ENCODE peak calls at places on chromosomes 5 and 9, in four cellular contexts. O is OCI-LY7, A is suprapubic skin, Z is A673. E is an unnamed sample.

GRCh38 chr5:143636951-143637528 is 174.9 kb upstream of the HMHB1 start:
- DNase-seq in A (no peak), Z (no peak), O (no peak), E (peak)

GRCh38 chr5:107063511-107063910 is 607.2 kb downstream of the EFNA5 start:
- DNase-seq in O (no peak), Z (no peak), A (no peak), E (peak)

GRCh38 chr9:134720796-134721195 is 79.2 kb downstream of the COL5A1 start:
- DNase-seq in O (no peak), A (no peak), Z (no peak), E (no peak)

GRCh38 chr5:118447350-118447749 is 541.0 kb downstream of the DTWD2 start:
- DNase-seq in A (no peak), Z (no peak), O (no peak), E (no peak)

GRCh38 chr9:97468658-97469448 is 32.6 kb upstream of the TMOD1 start:
- DNase-seq in Z (peak), O (peak), A (peak), E (peak)

GRCh38 chr5:159463590-159464321 is 133.5 kb upstream of the IL12B start:
- DNase-seq in Z (peak), A (no peak), O (no peak), E (peak)

GRCh38 chr9:93297659-93298497 is 113.9 kb downstream of the WNK2 start:
- DNase-seq in Z (no peak), A (peak), O (no peak), E (no peak)

GRCh38 chr9:3511537-3511936 is 14.3 kb downstream of the RFX3 start:
- DNase-seq in O (no peak), A (no peak), Z (peak), E (no peak)

GRCh38 chr5:31225118-31225517 is 31.6 kb downstream of the CDH6 start:
- DNase-seq in A (no peak), O (no peak), Z (no peak), E (peak)

GRCh38 chr5:137737349-137738256 is 1.7 kb upstream of the KLHL3 start:
- DNase-seq in Z (no peak), A (no peak), O (no peak), E (peak)

GRCh38 chr5:10069781-10070313 is 179.8 kb downstream of the ATPSCKMT start:
- DNase-seq in A (no peak), Z (no peak), O (no peak), E (no peak)

GRCh38 chr5:146647656-146648199 is 131.7 kb upstream of the GPR151 start:
- DNase-seq in Z (no peak), A (no peak), O (no peak), E (no peak)

GRCh38 chr5:73825736-73826135 is 199.7 kb downstream of the ARHGEF28 start:
- DNase-seq in O (no peak), Z (no peak), A (no peak), E (no peak)

GRCh38 chr9:136249881-136250559 is 4.4 kb upstream of the QSOX2 start:
- DNase-seq in A (no peak), Z (no peak), O (no peak), E (no peak)

GRCh38 chr5:60340965-60341471 is 358.9 kb downstream of the DEPDC1B start:
- DNase-seq in O (no peak), A (no peak), Z (no peak), E (no peak)

GRCh38 chr5:53438486-53439472 is 41.6 kb upstream of the FST start:
- DNase-seq in Z (no peak), A (no peak), O (no peak), E (peak)

GRCh38 chr5:133421394-133421793 is 190.9 kb downstream of the FSTL4 start:
- DNase-seq in O (peak), Z (peak), A (no peak), E (peak)

GRCh38 chr9:90795879-90796317 is 5.7 kb upstream of the SYK start:
- DNase-seq in O (peak), Z (no peak), A (no peak), E (no peak)

GRCh38 chr5:32668552-32668951 is 42.6 kb upstream of the NPR3 start:
- DNase-seq in A (no peak), Z (no peak), O (no peak), E (no peak)

GRCh38 chr5:5467737-5468136 is 45.3 kb downstream of the ICE1 start:
- DNase-seq in O (no peak), A (no peak), Z (no peak), E (no peak)

GRCh38 chr5:37086466-37087178 is 162.6 kb downstream of the CPLANE1 start:
- DNase-seq in O (no peak), A (no peak), Z (no peak), E (peak)

GRCh38 chr5:173016621-173017046 is 33.1 kb downstream of the ATP6V0E1 start:
- DNase-seq in Z (no peak), O (no peak), A (peak), E (peak)

GRCh38 chr5:173858675-173859121 is 29.5 kb upstream of the CPEB4 start:
- DNase-seq in A (no peak), O (no peak), Z (no peak), E (peak)

GRCh38 chr5:43570487-43571158 is 13.7 kb upstream of the PAIP1 start:
- DNase-seq in Z (no peak), O (no peak), A (no peak), E (no peak)

GRCh38 chr5:65480306-65480865 is 1.3 kb downstream of the ADAMTS6 start:
- DNase-seq in O (peak), Z (peak), A (peak), E (peak)

GRCh38 chr9:17824927-17825659 is 246.2 kb downstream of the SH3GL2 start:
- DNase-seq in A (no peak), O (no peak), Z (no peak), E (peak)

GRCh38 chr9:3367185-3367584 is 158.6 kb downstream of the RFX3 start:
- DNase-seq in O (no peak), Z (no peak), A (no peak), E (no peak)

GRCh38 chr5:78008356-78008967 is 232.3 kb upstream of the TBCA start:
- DNase-seq in A (no peak), Z (peak), O (peak), E (peak)

GRCh38 chr9:126705311-126705766 is 91.6 kb downstream of the LMX1B start:
- DNase-seq in Z (peak), A (peak), O (peak), E (peak)
- H3K4me3 ChIP-seq in Z (peak), A (peak), O (no peak), E (no peak)

DNA sequence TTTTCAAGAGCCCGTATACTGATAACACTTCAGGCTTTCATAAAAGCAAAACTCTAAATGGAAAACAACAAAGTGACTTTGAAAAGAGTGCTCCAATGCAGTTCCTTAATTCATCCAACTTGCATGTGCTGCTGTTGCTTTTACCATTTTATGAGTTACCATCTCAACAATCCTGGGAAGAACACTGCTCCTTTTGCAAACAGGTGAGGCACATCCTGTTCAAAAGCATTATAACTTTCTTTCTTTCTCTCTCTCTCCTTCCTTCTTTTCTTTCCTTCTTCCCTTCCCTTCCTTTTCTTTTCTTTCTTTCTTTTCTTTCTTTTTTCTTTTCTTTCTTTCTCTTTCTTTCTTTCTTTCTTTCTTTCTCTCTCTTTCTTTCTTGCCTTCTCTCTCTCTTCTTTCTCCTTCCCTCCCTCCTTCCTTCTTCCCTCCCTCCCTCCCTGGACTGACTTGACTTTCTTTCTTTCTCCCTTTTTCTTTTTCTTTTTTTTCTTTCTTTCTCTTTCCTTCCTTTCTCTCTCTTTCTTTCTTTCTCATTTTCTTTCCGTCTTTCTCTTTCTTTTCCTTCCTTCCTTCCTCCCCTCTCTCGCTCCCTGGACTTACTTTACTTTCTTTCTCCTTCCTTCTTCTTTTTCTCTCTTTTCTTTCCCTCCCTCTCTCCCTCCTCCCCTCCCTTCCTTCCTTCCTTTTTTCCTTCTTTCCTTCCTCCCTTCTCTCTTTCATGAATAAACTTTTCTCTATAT is 11.2 kb upstream of the PARP8 start:
- DNase-seq in A (no peak), O (no peak), Z (no peak), E (no peak)
- TF ChIP-seq CTCF in A (no peak), O (no peak), Z (no peak), E (no peak)

GRCh38 chr5:96614110-96614691 is 48.0 kb upstream of the CAST start:
- DNase-seq in A (no peak), Z (peak), O (peak), E (peak)
- H3K4me3 ChIP-seq in A (no peak), Z (peak), O (no peak), E (peak)

GRCh38 chr5:103973669-103974068 is 411.1 kb upstream of the NUDT12 start:
- DNase-seq in O (no peak), Z (no peak), A (no peak), E (no peak)
- TF ChIP-seq CTCF in O (no peak), Z (no peak), A (no peak), E (no peak)